ENCODE peak calls at places on chromosomes 5 and 9, in four cellular contexts. One of them, this sample, is unnamed.

GRCh38 chr9:109797006-109797405 is 17.0 kb downstream of the PALM2AKAP2 start:
- DNase-seq in IMR-90: no peak
- DNase-seq in A673: no peak
- DNase-seq in right atrium auricular region: no peak
- DNase-seq in this sample: no peak

GRCh38 chr5:34891981-34892380 is 23.3 kb downstream of the RAD1 start:
- DNase-seq in IMR-90: peak
- DNase-seq in A673: no peak
- DNase-seq in right atrium auricular region: no peak
- DNase-seq in this sample: peak

GRCh38 chr5:73280386-73280785 is 107.4 kb downstream of the TMEM174 start:
- DNase-seq in IMR-90: no peak
- DNase-seq in A673: no peak
- DNase-seq in right atrium auricular region: no peak
- DNase-seq in this sample: no peak

GRCh38 chr5:83991566-83992224 is 271.0 kb upstream of the HAPLN1 start:
- DNase-seq in IMR-90: peak
- DNase-seq in A673: no peak
- DNase-seq in right atrium auricular region: no peak
- DNase-seq in this sample: peak

GRCh38 chr5:32458799-32459400 is 14.4 kb upstream of the ZFR start:
- DNase-seq in IMR-90: no peak
- DNase-seq in A673: no peak
- DNase-seq in right atrium auricular region: no peak
- DNase-seq in this sample: no peak

GRCh38 chr5:54965806-54966205 is 19.6 kb downstream of the ESM1 start:
- DNase-seq in IMR-90: no peak
- DNase-seq in A673: no peak
- DNase-seq in right atrium auricular region: no peak
- DNase-seq in this sample: peak

GRCh38 chr5:120093178-120093577 is 370.9 kb upstream of the PRR16 start:
- DNase-seq in IMR-90: no peak
- DNase-seq in A673: no peak
- DNase-seq in right atrium auricular region: no peak
- DNase-seq in this sample: no peak

GRCh38 chr9:83299556-83299955 is 236.6 kb upstream of the RASEF start:
- DNase-seq in IMR-90: no peak
- DNase-seq in A673: no peak
- DNase-seq in right atrium auricular region: no peak
- DNase-seq in this sample: peak

GRCh38 chr5:176644878-176645670 is 2.2 kb upstream of the TSPAN17 start:
- DNase-seq in IMR-90: no peak
- DNase-seq in A673: no peak
- DNase-seq in right atrium auricular region: no peak
- DNase-seq in this sample: no peak

GRCh38 chr5:62306494-62307363 is 723 bp downstream of the KIF2A start:
- DNase-seq in IMR-90: peak
- DNase-seq in A673: peak
- DNase-seq in right atrium auricular region: peak
- DNase-seq in this sample: peak

GRCh38 chr5:148374693-148375360 is 8.9 kb upstream of the FBXO38 start:
- DNase-seq in IMR-90: peak
- DNase-seq in A673: peak
- DNase-seq in right atrium auricular region: no peak
- DNase-seq in this sample: peak

GRCh38 chr5:77032635-77033034 is 2.4 kb downstream of the AGGF1 start:
- DNase-seq in IMR-90: no peak
- DNase-seq in A673: no peak
- DNase-seq in right atrium auricular region: no peak
- DNase-seq in this sample: no peak

GRCh38 chr9:110255417-110256141 is 728 bp downstream of the TXN start:
- DNase-seq in IMR-90: peak
- DNase-seq in A673: peak
- DNase-seq in right atrium auricular region: peak
- DNase-seq in this sample: peak

GRCh38 chr9:113632776-113633590 is 169.5 kb downstream of the RGS3 start:
- DNase-seq in IMR-90: peak
- DNase-seq in A673: no peak
- DNase-seq in right atrium auricular region: no peak
- DNase-seq in this sample: peak

GRCh38 chr9:2821855-2822254 is 22.0 kb downstream of the PUM3 start:
- DNase-seq in IMR-90: no peak
- DNase-seq in A673: no peak
- DNase-seq in right atrium auricular region: no peak
- DNase-seq in this sample: no peak

GRCh38 chr5:122849746-122850145 is 4.3 kb downstream of the SNX24 start:
- DNase-seq in IMR-90: no peak
- DNase-seq in A673: no peak
- DNase-seq in right atrium auricular region: no peak
- DNase-seq in this sample: peak

GRCh38 chr9:32378993-32379729 is 5.3 kb upstream of the ACO1 start:
- DNase-seq in IMR-90: peak
- DNase-seq in A673: peak
- DNase-seq in right atrium auricular region: no peak
- DNase-seq in this sample: peak

GRCh38 chr5:1500411-1501091 is 23.2 kb downstream of the LPCAT1 start:
- DNase-seq in IMR-90: no peak
- DNase-seq in A673: no peak
- DNase-seq in right atrium auricular region: peak
- DNase-seq in this sample: peak

GRCh38 chr5:84696651-84697050 is 312.0 kb upstream of the EDIL3 start:
- DNase-seq in IMR-90: peak
- DNase-seq in A673: no peak
- DNase-seq in right atrium auricular region: no peak
- DNase-seq in this sample: no peak

GRCh38 chr5:116237917-116238502 is 153.2 kb downstream of the COMMD10 start:
- DNase-seq in IMR-90: no peak
- DNase-seq in A673: peak
- DNase-seq in right atrium auricular region: no peak
- DNase-seq in this sample: peak

GRCh38 chr5:16461026-16461425 is 4.6 kb downstream of the ZNF622 start:
- DNase-seq in IMR-90: peak
- DNase-seq in A673: no peak
- DNase-seq in right atrium auricular region: no peak
- DNase-seq in this sample: no peak

GRCh38 chr9:35845824-35846771 is 17.1 kb downstream of the TMEM8B start:
- DNase-seq in IMR-90: no peak
- DNase-seq in A673: no peak
- DNase-seq in right atrium auricular region: no peak
- DNase-seq in this sample: no peak

GRCh38 chr9:111108946-111109345 is 70.7 kb upstream of the LPAR1 start:
- DNase-seq in IMR-90: peak
- DNase-seq in A673: no peak
- DNase-seq in right atrium auricular region: no peak
- DNase-seq in this sample: peak

GRCh38 chr5:168898261-168898911 is 319.2 kb upstream of the PANK3 start:
- DNase-seq in IMR-90: no peak
- DNase-seq in A673: peak
- DNase-seq in right atrium auricular region: no peak
- DNase-seq in this sample: no peak

GRCh38 chr5:55176176-55176818 is 3.3 kb upstream of the CDC20B start:
- DNase-seq in IMR-90: no peak
- DNase-seq in A673: peak
- DNase-seq in right atrium auricular region: no peak
- DNase-seq in this sample: no peak

GRCh38 chr9:81844131-81844567 is 84.1 kb upstream of the SPATA31D4 start:
- DNase-seq in IMR-90: no peak
- DNase-seq in A673: peak
- DNase-seq in right atrium auricular region: no peak
- DNase-seq in this sample: no peak

GRCh38 chr5:174707671-174708070 is 16.7 kb upstream of the MSX2 start:
- DNase-seq in IMR-90: no peak
- DNase-seq in A673: no peak
- DNase-seq in right atrium auricular region: no peak
- DNase-seq in this sample: no peak

GRCh38 chr9:35691325-35691631 is 1.6 kb upstream of the TPM2 start:
- DNase-seq in IMR-90: no peak
- DNase-seq in A673: no peak
- DNase-seq in right atrium auricular region: no peak
- DNase-seq in this sample: no peak

GRCh38 chr5:98905857-98906688 is 22.7 kb downstream of the CHD1 start:
- DNase-seq in IMR-90: peak
- DNase-seq in A673: peak
- DNase-seq in right atrium auricular region: no peak
- DNase-seq in this sample: peak

GRCh38 chr9:27539479-27540441 is 10.1 kb upstream of the MOB3B start:
- DNase-seq in IMR-90: peak
- DNase-seq in A673: no peak
- DNase-seq in right atrium auricular region: peak
- DNase-seq in this sample: peak

GRCh38 chr5:141747152-141747640 is 65.2 kb upstream of the ARAP3 start:
- DNase-seq in IMR-90: peak
- DNase-seq in A673: peak
- DNase-seq in right atrium auricular region: no peak
- DNase-seq in this sample: peak

GRCh38 chr9:4922101-4922500 is 63.0 kb upstream of the JAK2 start:
- DNase-seq in IMR-90: no peak
- DNase-seq in A673: no peak
- DNase-seq in right atrium auricular region: no peak
- DNase-seq in this sample: no peak

GRCh38 chr9:7173139-7173538 is 415.4 kb downstream of the KDM4C start:
- DNase-seq in IMR-90: no peak
- DNase-seq in A673: no peak
- DNase-seq in right atrium auricular region: no peak
- DNase-seq in this sample: no peak

GRCh38 chr9:120715331-120715924 is 1.2 kb upstream of the MEGF9 start:
- DNase-seq in IMR-90: peak
- DNase-seq in A673: no peak
- DNase-seq in right atrium auricular region: peak
- DNase-seq in this sample: peak

GRCh38 chr9:15909297-15909696 is 356.5 kb downstream of the CCDC171 start:
- DNase-seq in IMR-90: peak
- DNase-seq in A673: no peak
- DNase-seq in right atrium auricular region: no peak
- DNase-seq in this sample: peak

GRCh38 chr9:78622131-78622530 is 325.2 kb downstream of the PSAT1 start:
- DNase-seq in IMR-90: peak
- DNase-seq in A673: no peak
- DNase-seq in right atrium auricular region: no peak
- DNase-seq in this sample: no peak

GRCh38 chr5:173078878-173079277 is 22.7 kb downstream of the CREBRF start:
- DNase-seq in IMR-90: no peak
- DNase-seq in A673: no peak
- DNase-seq in right atrium auricular region: no peak
- DNase-seq in this sample: no peak

GRCh38 chr9:125631391-125632085 is 75.5 kb downstream of the MAPKAP1 start:
- DNase-seq in IMR-90: peak
- DNase-seq in A673: peak
- DNase-seq in right atrium auricular region: no peak
- DNase-seq in this sample: peak

GRCh38 chr5:130514984-130515690 is 610.9 kb downstream of the CHSY3 start:
- DNase-seq in IMR-90: peak
- DNase-seq in A673: no peak
- DNase-seq in right atrium auricular region: no peak
- DNase-seq in this sample: peak

GRCh38 chr9:124038239-124038638 is 26.7 kb downstream of the LHX2 start:
- DNase-seq in IMR-90: no peak
- DNase-seq in A673: no peak
- DNase-seq in right atrium auricular region: no peak
- DNase-seq in this sample: peak

GRCh38 chr9:124038790-124039633 is 27.4 kb downstream of the LHX2 start:
- DNase-seq in IMR-90: no peak
- DNase-seq in A673: no peak
- DNase-seq in right atrium auricular region: no peak
- DNase-seq in this sample: no peak

GRCh38 chr9:124040186-124040920 is 28.8 kb downstream of the LHX2 start:
- DNase-seq in IMR-90: peak
- DNase-seq in A673: no peak
- DNase-seq in right atrium auricular region: no peak
- DNase-seq in this sample: peak

GRCh38 chr9:124036578-124036977 is 25.0 kb downstream of the LHX2 start:
- DNase-seq in IMR-90: no peak
- DNase-seq in A673: no peak
- DNase-seq in right atrium auricular region: no peak
- DNase-seq in this sample: no peak

GRCh38 chr9:124037790-124038189 is 26.2 kb downstream of the LHX2 start:
- DNase-seq in IMR-90: no peak
- DNase-seq in A673: no peak
- DNase-seq in right atrium auricular region: no peak
- DNase-seq in this sample: no peak
- TF ChIP-seq CTCF in IMR-90: no peak
- TF ChIP-seq CTCF in A673: peak
- TF ChIP-seq CTCF in right atrium auricular region: no peak
- TF ChIP-seq CTCF in this sample: peak

GRCh38 chr5:50969207-50970145 is 303.0 kb downstream of the PARP8 start:
- DNase-seq in IMR-90: no peak
- DNase-seq in A673: peak
- DNase-seq in right atrium auricular region: no peak
- DNase-seq in this sample: no peak
- H3K4me3 ChIP-seq in IMR-90: no peak
- H3K4me3 ChIP-seq in A673: peak
- H3K4me3 ChIP-seq in right atrium auricular region: no peak
- H3K4me3 ChIP-seq in this sample: no peak

GRCh38 chr5:139439013-139439903 is at the start of gene DNAJC18:
- DNase-seq in IMR-90: peak
- DNase-seq in A673: peak
- DNase-seq in right atrium auricular region: peak
- DNase-seq in this sample: peak
- TF ChIP-seq CTCF in IMR-90: no peak
- TF ChIP-seq CTCF in A673: no peak
- TF ChIP-seq CTCF in right atrium auricular region: no peak
- TF ChIP-seq CTCF in this sample: no peak

GRCh38 chr9:134661791-134662142 is 20.2 kb downstream of the COL5A1 start:
- DNase-seq in IMR-90: peak
- DNase-seq in A673: no peak
- DNase-seq in right atrium auricular region: peak
- DNase-seq in this sample: peak

GRCh38 chr9:134663753-134664415 is 22.3 kb downstream of the COL5A1 start:
- DNase-seq in IMR-90: no peak
- DNase-seq in A673: no peak
- DNase-seq in right atrium auricular region: no peak
- DNase-seq in this sample: no peak

GRCh38 chr9:134663084-134663483 is 21.5 kb downstream of the COL5A1 start:
- DNase-seq in IMR-90: no peak
- DNase-seq in A673: no peak
- DNase-seq in right atrium auricular region: no peak
- DNase-seq in this sample: no peak

GRCh38 chr9:134661299-134661698 is 19.7 kb downstream of the COL5A1 start:
- DNase-seq in IMR-90: no peak
- DNase-seq in A673: no peak
- DNase-seq in right atrium auricular region: no peak
- DNase-seq in this sample: no peak

GRCh38 chr9:134662143-134662876 is 20.7 kb downstream of the COL5A1 start:
- DNase-seq in IMR-90: peak
- DNase-seq in A673: no peak
- DNase-seq in right atrium auricular region: peak
- DNase-seq in this sample: peak
- H3K4me3 ChIP-seq in IMR-90: no peak
- H3K4me3 ChIP-seq in A673: no peak
- H3K4me3 ChIP-seq in right atrium auricular region: no peak
- H3K4me3 ChIP-seq in this sample: no peak

This sample was measured in fibroblast of pulmonary artery.